ENCODE peak calls at places on chromosomes 11 and 22, in eight cellular contexts. One of them, this sample, is unnamed.
A peak's percentile ranks its signal among the peaks of the same experiment; 100 is the strongest.

GRCh38 chr11:43268161-43268560 is 43.6 kb upstream of the API5 start:
- DNase-seq in mesenchymal stem cell: no peak
- DNase-seq in upper lobe of right lung: no peak
- DNase-seq in endodermal cell: no peak
- DNase-seq in transverse colon: no peak
- DNase-seq in body of pancreas: peak; percentile 61
- DNase-seq in cardiac muscle cell: no peak
- DNase-seq in HCT116: no peak
- DNase-seq in this sample: no peak

GRCh38 chr11:14703731-14704130 is 60.1 kb downstream of the PDE3B start:
- DNase-seq in mesenchymal stem cell: no peak
- DNase-seq in upper lobe of right lung: no peak
- DNase-seq in endodermal cell: no peak
- DNase-seq in transverse colon: no peak
- DNase-seq in body of pancreas: no peak
- DNase-seq in cardiac muscle cell: no peak
- DNase-seq in HCT116: no peak
- DNase-seq in this sample: no peak

GRCh38 chr11:96763244-96763643 is 373.4 kb downstream of the JRKL start:
- DNase-seq in mesenchymal stem cell: no peak
- DNase-seq in upper lobe of right lung: no peak
- DNase-seq in endodermal cell: no peak
- DNase-seq in transverse colon: no peak
- DNase-seq in body of pancreas: no peak
- DNase-seq in cardiac muscle cell: no peak
- DNase-seq in HCT116: no peak
- DNase-seq in this sample: no peak

GRCh38 chr11:128535468-128536457 is 51.6 kb downstream of the ETS1 start:
- DNase-seq in mesenchymal stem cell: no peak
- DNase-seq in upper lobe of right lung: no peak
- DNase-seq in endodermal cell: no peak
- DNase-seq in transverse colon: no peak
- DNase-seq in body of pancreas: no peak
- DNase-seq in cardiac muscle cell: no peak
- DNase-seq in HCT116: no peak
- DNase-seq in this sample: no peak

GRCh38 chr11:91857194-91857593 is 367.4 kb upstream of the FAT3 start:
- DNase-seq in mesenchymal stem cell: no peak
- DNase-seq in upper lobe of right lung: no peak
- DNase-seq in endodermal cell: no peak
- DNase-seq in transverse colon: no peak
- DNase-seq in body of pancreas: no peak
- DNase-seq in cardiac muscle cell: no peak
- DNase-seq in HCT116: no peak
- DNase-seq in this sample: no peak

GRCh38 chr11:108204918-108205499 is 17.4 kb downstream of the NPAT start:
- DNase-seq in mesenchymal stem cell: no peak
- DNase-seq in upper lobe of right lung: no peak
- DNase-seq in endodermal cell: no peak
- DNase-seq in transverse colon: no peak
- DNase-seq in body of pancreas: no peak
- DNase-seq in cardiac muscle cell: no peak
- DNase-seq in HCT116: no peak
- DNase-seq in this sample: no peak

GRCh38 chr11:68297812-68298658 is 14.4 kb upstream of the LRP5 start:
- DNase-seq in mesenchymal stem cell: peak; percentile 73
- DNase-seq in upper lobe of right lung: peak; percentile 90
- DNase-seq in endodermal cell: peak; percentile 93
- DNase-seq in transverse colon: peak; percentile 91
- DNase-seq in body of pancreas: peak; percentile 85
- DNase-seq in cardiac muscle cell: peak; percentile 75
- DNase-seq in HCT116: peak; percentile 52
- DNase-seq in this sample: peak; percentile 95

GRCh38 chr11:127109796-127110195 is 109.2 kb upstream of the KIRREL3 start:
- DNase-seq in mesenchymal stem cell: no peak
- DNase-seq in upper lobe of right lung: no peak
- DNase-seq in endodermal cell: no peak
- DNase-seq in transverse colon: no peak
- DNase-seq in body of pancreas: no peak
- DNase-seq in cardiac muscle cell: no peak
- DNase-seq in HCT116: no peak
- DNase-seq in this sample: no peak

GRCh38 chr11:108886608-108887007 is 221.7 kb downstream of the DDX10 start:
- DNase-seq in mesenchymal stem cell: peak; percentile 30
- DNase-seq in upper lobe of right lung: no peak
- DNase-seq in endodermal cell: no peak
- DNase-seq in transverse colon: no peak
- DNase-seq in body of pancreas: no peak
- DNase-seq in cardiac muscle cell: no peak
- DNase-seq in HCT116: no peak
- DNase-seq in this sample: no peak

GRCh38 chr11:94132152-94132558 is 3.5 kb downstream of the PANX1 start:
- DNase-seq in mesenchymal stem cell: peak; percentile 92
- DNase-seq in upper lobe of right lung: no peak
- DNase-seq in endodermal cell: peak; percentile 34
- DNase-seq in transverse colon: peak; percentile 20
- DNase-seq in body of pancreas: no peak
- DNase-seq in cardiac muscle cell: no peak
- DNase-seq in HCT116: no peak
- DNase-seq in this sample: no peak
- H3K4me1 ChIP-seq in mesenchymal stem cell: peaks cover 32% of the 10 kb centered on the region
- H3K4me1 ChIP-seq in upper lobe of right lung: peaks cover 65% of the 10 kb centered on the region
- H3K4me1 ChIP-seq in endodermal cell: peaks cover 7% of the 10 kb centered on the region
- H3K4me1 ChIP-seq in transverse colon: peaks cover 15% of the 10 kb centered on the region
- H3K4me1 ChIP-seq in body of pancreas: peaks cover 46% of the 10 kb centered on the region
- H3K4me1 ChIP-seq in cardiac muscle cell: peaks cover 17% of the 10 kb centered on the region
- H3K4me1 ChIP-seq in HCT116: peaks cover 80% of the 10 kb centered on the region
- H3K4me1 ChIP-seq in this sample: no peaks in the 10 kb centered on the region

GRCh38 chr11:99568808-99569207 is 548.1 kb downstream of the CNTN5 start:
- DNase-seq in mesenchymal stem cell: no peak
- DNase-seq in upper lobe of right lung: no peak
- DNase-seq in endodermal cell: no peak
- DNase-seq in transverse colon: no peak
- DNase-seq in body of pancreas: no peak
- DNase-seq in cardiac muscle cell: no peak
- DNase-seq in HCT116: no peak
- DNase-seq in this sample: no peak
- H3K27ac ChIP-seq in mesenchymal stem cell: no peak overlapping the region
- H3K27ac ChIP-seq in upper lobe of right lung: no peak overlapping the region
- H3K27ac ChIP-seq in endodermal cell: no peak overlapping the region
- H3K27ac ChIP-seq in transverse colon: no peak overlapping the region
- H3K27ac ChIP-seq in body of pancreas: no peak overlapping the region
- H3K27ac ChIP-seq in cardiac muscle cell: no peak overlapping the region
- H3K27ac ChIP-seq in HCT116: no peak overlapping the region
- H3K27ac ChIP-seq in this sample: no peak overlapping the region

DNA sequence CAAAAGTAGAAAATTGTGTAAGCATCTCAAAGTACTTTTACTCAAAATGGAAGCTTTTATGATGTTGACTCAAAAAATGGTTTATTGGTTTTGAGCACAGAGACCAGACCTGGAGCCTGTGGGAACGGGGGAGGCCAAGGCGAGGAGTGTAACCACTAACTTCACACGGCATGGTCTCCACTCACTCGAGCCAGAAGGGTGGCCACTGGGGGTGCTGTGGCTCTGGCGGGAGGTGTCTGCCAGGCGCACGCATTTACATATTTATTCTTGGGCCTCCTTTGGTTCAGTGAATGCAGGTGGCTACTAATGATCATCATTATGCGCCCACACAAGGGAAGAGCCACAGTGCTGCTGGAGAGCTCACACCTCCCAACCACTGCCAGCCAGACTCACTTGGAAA is 64.6 kb downstream of the FLRT1 start:
- DNase-seq in mesenchymal stem cell: no peak
- DNase-seq in upper lobe of right lung: no peak
- DNase-seq in endodermal cell: peak; percentile 78
- DNase-seq in transverse colon: no peak
- DNase-seq in body of pancreas: no peak
- DNase-seq in cardiac muscle cell: no peak
- DNase-seq in HCT116: no peak
- DNase-seq in this sample: no peak
- H3K4me1 ChIP-seq in mesenchymal stem cell: peaks cover 13% of the 10 kb centered on the region
- H3K4me1 ChIP-seq in upper lobe of right lung: peaks cover 14% of the 10 kb centered on the region
- H3K4me1 ChIP-seq in endodermal cell: no peaks in the 10 kb centered on the region
- H3K4me1 ChIP-seq in transverse colon: no peaks in the 10 kb centered on the region
- H3K4me1 ChIP-seq in body of pancreas: peaks cover 2% of the 10 kb centered on the region
- H3K4me1 ChIP-seq in cardiac muscle cell: peaks cover 12% of the 10 kb centered on the region
- H3K4me1 ChIP-seq in HCT116: peaks cover 3% of the 10 kb centered on the region
- H3K4me1 ChIP-seq in this sample: no peaks in the 10 kb centered on the region

GRCh38 chr11:120079750-120080610 is 57.9 kb downstream of the TRIM29 start:
- DNase-seq in mesenchymal stem cell: no peak
- DNase-seq in upper lobe of right lung: peak; percentile 67
- DNase-seq in endodermal cell: peak; percentile 76
- DNase-seq in transverse colon: no peak
- DNase-seq in body of pancreas: no peak
- DNase-seq in cardiac muscle cell: no peak
- DNase-seq in HCT116: no peak
- DNase-seq in this sample: no peak

GRCh38 chr11:120073196-120073595 is 64.7 kb downstream of the TRIM29 start:
- DNase-seq in mesenchymal stem cell: no peak
- DNase-seq in upper lobe of right lung: peak; percentile 34
- DNase-seq in endodermal cell: no peak
- DNase-seq in transverse colon: no peak
- DNase-seq in body of pancreas: no peak
- DNase-seq in cardiac muscle cell: no peak
- DNase-seq in HCT116: no peak
- DNase-seq in this sample: no peak

GRCh38 chr11:120078397-120078796 is 59.5 kb downstream of the TRIM29 start:
- DNase-seq in mesenchymal stem cell: no peak
- DNase-seq in upper lobe of right lung: no peak
- DNase-seq in endodermal cell: no peak
- DNase-seq in transverse colon: no peak
- DNase-seq in body of pancreas: no peak
- DNase-seq in cardiac muscle cell: no peak
- DNase-seq in HCT116: no peak
- DNase-seq in this sample: no peak
- H3K27ac ChIP-seq in mesenchymal stem cell: no peak overlapping the region
- H3K27ac ChIP-seq in upper lobe of right lung: no peak overlapping the region
- H3K27ac ChIP-seq in endodermal cell: no peak overlapping the region
- H3K27ac ChIP-seq in transverse colon: no peak overlapping the region
- H3K27ac ChIP-seq in body of pancreas: no peak overlapping the region
- H3K27ac ChIP-seq in cardiac muscle cell: no peak overlapping the region
- H3K27ac ChIP-seq in HCT116: no peak overlapping the region
- H3K27ac ChIP-seq in this sample: no peak overlapping the region

DNA sequence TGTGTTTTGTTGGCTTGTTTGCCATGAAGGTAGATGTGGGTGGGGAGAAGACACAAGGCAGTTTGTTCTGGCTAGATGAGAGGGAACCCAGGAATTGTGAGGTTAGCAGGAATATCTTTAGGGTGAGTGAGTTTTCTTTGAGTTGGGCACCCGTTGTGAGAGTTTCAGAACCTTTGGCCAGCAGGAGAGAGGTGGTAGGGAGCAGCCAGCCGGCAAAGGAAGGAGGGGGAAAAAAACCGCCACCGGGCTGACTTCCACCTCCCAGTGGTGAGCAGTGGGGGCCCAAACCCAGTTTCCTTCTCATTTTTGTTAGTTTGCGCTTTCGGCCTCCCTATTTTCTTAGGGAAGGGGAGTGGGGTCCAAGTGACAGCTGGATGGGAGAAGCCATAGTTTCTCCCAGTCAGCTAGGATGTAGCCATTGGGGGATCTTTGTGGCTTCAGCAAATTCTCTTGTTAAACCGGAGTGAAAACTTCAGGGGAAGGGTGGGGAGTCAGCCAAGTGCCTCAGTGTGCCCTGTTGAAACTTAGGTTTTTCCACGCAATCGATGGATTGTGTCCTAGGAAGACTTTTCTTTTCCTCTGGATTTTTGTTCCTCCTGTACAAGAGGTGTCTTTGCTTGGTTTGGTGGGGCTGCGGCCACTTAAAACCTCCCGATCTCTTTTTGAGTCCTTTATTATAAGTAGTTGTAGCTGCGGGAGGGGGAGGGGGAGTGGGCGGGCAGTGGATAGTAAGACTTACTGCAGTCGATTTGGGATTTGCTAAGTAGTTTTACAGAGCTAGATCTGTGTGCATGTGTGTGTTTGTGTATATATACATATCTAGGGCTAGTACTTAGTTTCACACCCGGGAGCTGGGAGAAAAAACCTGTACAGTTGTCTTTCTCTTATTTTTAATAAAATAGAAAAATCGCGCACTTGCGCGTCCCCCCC is 1.1 kb upstream of the GCAT start:
- DNase-seq in mesenchymal stem cell: peak; percentile 53
- DNase-seq in upper lobe of right lung: no peak
- DNase-seq in endodermal cell: peak; percentile 71
- DNase-seq in transverse colon: no peak
- DNase-seq in body of pancreas: peak; percentile 43
- DNase-seq in cardiac muscle cell: peak; percentile 49
- DNase-seq in HCT116: no peak
- DNase-seq in this sample: peak; percentile 68
- H3K4me1 ChIP-seq in mesenchymal stem cell: peaks cover 37% of the 10 kb centered on the region
- H3K4me1 ChIP-seq in upper lobe of right lung: peaks cover 32% of the 10 kb centered on the region
- H3K4me1 ChIP-seq in endodermal cell: peaks cover 3% of the 10 kb centered on the region
- H3K4me1 ChIP-seq in transverse colon: peaks cover 5% of the 10 kb centered on the region
- H3K4me1 ChIP-seq in body of pancreas: peaks cover 71% of the 10 kb centered on the region
- H3K4me1 ChIP-seq in cardiac muscle cell: peaks cover 16% of the 10 kb centered on the region
- H3K4me1 ChIP-seq in HCT116: peaks cover 69% of the 10 kb centered on the region
- H3K4me1 ChIP-seq in this sample: peaks cover 4% of the 10 kb centered on the region

GRCh38 chr22:30197389-30197788 is 49.2 kb downstream of the LIF start:
- DNase-seq in mesenchymal stem cell: no peak
- DNase-seq in upper lobe of right lung: no peak
- DNase-seq in endodermal cell: peak; percentile 19
- DNase-seq in transverse colon: no peak
- DNase-seq in body of pancreas: no peak
- DNase-seq in cardiac muscle cell: no peak
- DNase-seq in HCT116: no peak
- DNase-seq in this sample: no peak
- H3K27ac ChIP-seq in mesenchymal stem cell: peak overlapping the region; percentile 99
- H3K27ac ChIP-seq in upper lobe of right lung: peak overlapping the region; percentile 78
- H3K27ac ChIP-seq in endodermal cell: no peak overlapping the region
- H3K27ac ChIP-seq in transverse colon: peak overlapping the region; percentile 69
- H3K27ac ChIP-seq in body of pancreas: no peak overlapping the region
- H3K27ac ChIP-seq in cardiac muscle cell: no peak overlapping the region
- H3K27ac ChIP-seq in HCT116: peak overlapping the region; percentile 66
- H3K27ac ChIP-seq in this sample: no peak overlapping the region